ENCODE peak calls at places on chromosome 20, in six cellular contexts. One of them, this sample, is unnamed.

GRCh38 chr20:52830598-52830997 is 141.6 kb upstream of the TSHZ2 start:
- DNase-seq in ovary: no peak
- DNase-seq in transverse colon: no peak
- DNase-seq in adrenal gland: no peak
- DNase-seq in heart left ventricle: no peak
- DNase-seq in uterus: no peak
- DNase-seq in this sample: no peak

GRCh38 chr20:53706511-53707031 is 112.9 kb upstream of the ZNF217 start:
- DNase-seq in uterus: no peak
- DNase-seq in heart left ventricle: no peak
- DNase-seq in ovary: no peak
- DNase-seq in adrenal gland: no peak
- DNase-seq in transverse colon: no peak
- DNase-seq in this sample: no peak

GRCh38 chr20:10115021-10115420 is 80.2 kb downstream of the ANKEF1 start:
- DNase-seq in uterus: no peak
- DNase-seq in transverse colon: no peak
- DNase-seq in heart left ventricle: no peak
- DNase-seq in adrenal gland: no peak
- DNase-seq in ovary: no peak
- DNase-seq in this sample: no peak

GRCh38 chr20:38231786-38232130 is 28.8 kb downstream of the KIAA1755 start:
- DNase-seq in heart left ventricle: peak; percentile 58
- DNase-seq in ovary: no peak
- DNase-seq in transverse colon: no peak
- DNase-seq in adrenal gland: peak; percentile 41
- DNase-seq in uterus: peak; percentile 71
- DNase-seq in this sample: no peak

GRCh38 chr20:41004561-41005360 is 23.9 kb upstream of the TOP1 start:
- DNase-seq in uterus: no peak
- DNase-seq in ovary: no peak
- DNase-seq in heart left ventricle: peak; percentile 36
- DNase-seq in transverse colon: no peak
- DNase-seq in adrenal gland: no peak
- DNase-seq in this sample: no peak

GRCh38 chr20:54170026-54170471 is 3.7 kb downstream of the CYP24A1 start:
- DNase-seq in ovary: no peak
- DNase-seq in heart left ventricle: no peak
- DNase-seq in adrenal gland: no peak
- DNase-seq in uterus: no peak
- DNase-seq in transverse colon: no peak
- DNase-seq in this sample: no peak

GRCh38 chr20:17624070-17624469 is 54.2 kb downstream of the DSTN start:
- DNase-seq in ovary: peak; percentile 32
- DNase-seq in heart left ventricle: peak; percentile 17
- DNase-seq in uterus: peak; percentile 8
- DNase-seq in transverse colon: no peak
- DNase-seq in adrenal gland: peak; percentile 8
- DNase-seq in this sample: no peak

GRCh38 chr20:53643031-53643832 is 49.6 kb upstream of the ZNF217 start:
- DNase-seq in ovary: no peak
- DNase-seq in uterus: no peak
- DNase-seq in heart left ventricle: peak; percentile 39
- DNase-seq in transverse colon: peak; percentile 74
- DNase-seq in adrenal gland: peak; percentile 67
- DNase-seq in this sample: no peak

GRCh38 chr20:3900187-3900604 is 11.0 kb downstream of the PANK2 start:
- DNase-seq in adrenal gland: no peak
- DNase-seq in heart left ventricle: no peak
- DNase-seq in transverse colon: no peak
- DNase-seq in ovary: no peak
- DNase-seq in uterus: no peak
- DNase-seq in this sample: no peak

GRCh38 chr20:52874241-52874640 is 97.9 kb upstream of the TSHZ2 start:
- DNase-seq in ovary: no peak
- DNase-seq in transverse colon: no peak
- DNase-seq in uterus: no peak
- DNase-seq in adrenal gland: no peak
- DNase-seq in heart left ventricle: no peak
- DNase-seq in this sample: no peak

GRCh38 chr20:38674178-38675133 is 49.8 kb upstream of the SLC32A1 start:
- DNase-seq in uterus: no peak
- DNase-seq in heart left ventricle: no peak
- DNase-seq in ovary: peak; percentile 62
- DNase-seq in adrenal gland: peak; percentile 38
- DNase-seq in transverse colon: peak; percentile 11
- DNase-seq in this sample: peak; percentile 89

GRCh38 chr20:43837856-43838702 is 76.6 kb upstream of the TOX2 start:
- DNase-seq in heart left ventricle: no peak
- DNase-seq in transverse colon: no peak
- DNase-seq in uterus: no peak
- DNase-seq in ovary: no peak
- DNase-seq in adrenal gland: no peak
- DNase-seq in this sample: no peak

GRCh38 chr20:51392625-51393186 is 149.8 kb downstream of the NFATC2 start:
- DNase-seq in heart left ventricle: no peak
- DNase-seq in adrenal gland: no peak
- DNase-seq in transverse colon: no peak
- DNase-seq in uterus: no peak
- DNase-seq in ovary: no peak
- DNase-seq in this sample: no peak

GRCh38 chr20:23340524-23340923 is 10.1 kb upstream of the NXT1 start:
- DNase-seq in uterus: peak; percentile 37
- DNase-seq in heart left ventricle: peak; percentile 72
- DNase-seq in adrenal gland: peak; percentile 59
- DNase-seq in transverse colon: peak; percentile 45
- DNase-seq in ovary: peak; percentile 47
- DNase-seq in this sample: no peak

GRCh38 chr20:51036827-51037229 is 13.9 kb upstream of the KCNG1 start:
- DNase-seq in ovary: no peak
- DNase-seq in transverse colon: no peak
- DNase-seq in uterus: no peak
- DNase-seq in adrenal gland: no peak
- DNase-seq in heart left ventricle: no peak
- DNase-seq in this sample: no peak

GRCh38 chr20:36624068-36624813 is 18.7 kb downstream of the RAB5IF start:
- DNase-seq in transverse colon: peak; percentile 71
- DNase-seq in ovary: no peak
- DNase-seq in heart left ventricle: no peak
- DNase-seq in adrenal gland: no peak
- DNase-seq in uterus: no peak
- DNase-seq in this sample: peak; percentile 43

GRCh38 chr20:3648941-3649340 is 14.3 kb downstream of the GFRA4 start:
- DNase-seq in heart left ventricle: no peak
- DNase-seq in adrenal gland: no peak
- DNase-seq in transverse colon: no peak
- DNase-seq in uterus: no peak
- DNase-seq in ovary: no peak
- DNase-seq in this sample: no peak

GRCh38 chr20:11540558-11540957 is 377.1 kb upstream of the BTBD3 start:
- DNase-seq in adrenal gland: no peak
- DNase-seq in uterus: no peak
- DNase-seq in ovary: no peak
- DNase-seq in transverse colon: no peak
- DNase-seq in heart left ventricle: no peak
- DNase-seq in this sample: no peak

DNA sequence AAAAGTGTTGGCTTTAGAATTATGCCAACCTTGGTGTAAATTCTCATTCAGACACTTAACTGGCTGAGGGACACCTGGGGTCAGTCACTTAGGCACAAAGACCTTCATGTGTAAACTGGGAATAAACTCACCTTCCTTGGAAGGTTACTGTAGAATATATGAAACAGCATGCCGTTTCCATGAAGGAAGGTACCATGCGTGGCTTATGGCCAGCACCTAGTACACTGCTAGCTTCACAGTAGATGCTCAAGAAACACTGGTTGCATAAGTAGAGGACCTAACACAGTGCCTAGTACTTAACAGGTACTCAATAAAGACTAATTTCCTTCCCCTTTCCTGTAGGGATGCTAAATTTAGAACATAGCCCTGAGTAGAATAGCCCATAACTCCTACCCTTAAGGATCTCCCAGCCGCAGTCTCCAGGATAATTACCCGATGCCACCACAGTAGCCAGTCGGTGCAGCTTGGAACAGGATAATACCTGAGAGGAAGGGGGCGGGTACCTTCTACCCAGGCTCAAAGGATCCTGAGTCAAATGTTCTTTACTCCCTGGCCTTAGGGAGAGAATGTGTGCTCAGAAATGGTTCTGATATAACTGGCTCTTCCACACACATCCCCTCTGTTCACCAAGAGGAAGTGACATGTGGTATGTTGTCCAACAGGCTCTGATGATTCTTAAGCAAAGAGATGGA is 3.6 kb downstream of the BCL2L1 start:
- DNase-seq in uterus: no peak
- DNase-seq in heart left ventricle: no peak
- DNase-seq in adrenal gland: no peak
- DNase-seq in transverse colon: peak; percentile 44
- DNase-seq in ovary: no peak
- DNase-seq in this sample: peak; percentile 52
- TF ChIP-seq POLR2A in uterus: no peak
- TF ChIP-seq POLR2A in heart left ventricle: no peak
- TF ChIP-seq POLR2A in adrenal gland: no peak
- TF ChIP-seq POLR2A in transverse colon: peak; percentile 43
- TF ChIP-seq POLR2A in ovary: no peak
- TF ChIP-seq POLR2A in this sample: peak; percentile 42

GRCh38 chr20:63315982-63316491 is 23.1 kb downstream of the COL20A1 start:
- DNase-seq in transverse colon: no peak
- DNase-seq in ovary: no peak
- DNase-seq in adrenal gland: no peak
- DNase-seq in heart left ventricle: peak; percentile 13
- DNase-seq in uterus: no peak
- DNase-seq in this sample: no peak
- H3K27me3 ChIP-seq in transverse colon: peaks cover 3% of the 10 kb centered on the region
- H3K27me3 ChIP-seq in ovary: no peaks in the 10 kb centered on the region
- H3K27me3 ChIP-seq in adrenal gland: no peaks in the 10 kb centered on the region
- H3K27me3 ChIP-seq in heart left ventricle: no peaks in the 10 kb centered on the region
- H3K27me3 ChIP-seq in uterus: no peaks in the 10 kb centered on the region
- H3K27me3 ChIP-seq in this sample: no peaks in the 10 kb centered on the region

GRCh38 chr20:18983796-18984195 is 170.2 kb downstream of the SCP2D1 start:
- DNase-seq in transverse colon: no peak
- DNase-seq in heart left ventricle: no peak
- DNase-seq in ovary: no peak
- DNase-seq in adrenal gland: no peak
- DNase-seq in uterus: no peak
- DNase-seq in this sample: no peak
- H3K4me1 ChIP-seq in transverse colon: no peaks in the 10 kb centered on the region
- H3K4me1 ChIP-seq in heart left ventricle: no peaks in the 10 kb centered on the region
- H3K4me1 ChIP-seq in ovary: peaks cover 19% of the 10 kb centered on the region
- H3K4me1 ChIP-seq in adrenal gland: peaks cover 7% of the 10 kb centered on the region
- H3K4me1 ChIP-seq in uterus: peaks cover 14% of the 10 kb centered on the region
- H3K4me1 ChIP-seq in this sample: no peaks in the 10 kb centered on the region

GRCh38 chr20:63009044-63009961 is 2.5 kb upstream of the BHLHE23 start:
- DNase-seq in adrenal gland: peak; percentile 65
- DNase-seq in ovary: peak; percentile 84
- DNase-seq in transverse colon: peak; percentile 84
- DNase-seq in uterus: peak; percentile 76
- DNase-seq in heart left ventricle: peak; percentile 76
- DNase-seq in this sample: peak; percentile 95
- TF ChIP-seq POLR2A in adrenal gland: no peak
- TF ChIP-seq POLR2A in ovary: no peak
- TF ChIP-seq POLR2A in transverse colon: no peak
- TF ChIP-seq POLR2A in uterus: no peak
- TF ChIP-seq POLR2A in heart left ventricle: no peak
- TF ChIP-seq POLR2A in this sample: no peak

GRCh38 chr20:62999580-62999979 is 7.2 kb downstream of the BHLHE23 start:
- DNase-seq in transverse colon: no peak
- DNase-seq in uterus: no peak
- DNase-seq in adrenal gland: no peak
- DNase-seq in heart left ventricle: no peak
- DNase-seq in ovary: no peak
- DNase-seq in this sample: no peak

GRCh38 chr20:62997626-62998025 is 9.1 kb downstream of the BHLHE23 start:
- DNase-seq in adrenal gland: no peak
- DNase-seq in uterus: no peak
- DNase-seq in ovary: no peak
- DNase-seq in heart left ventricle: no peak
- DNase-seq in transverse colon: no peak
- DNase-seq in this sample: peak; percentile 36

GRCh38 chr20:62998449-62998848 is 8.3 kb downstream of the BHLHE23 start:
- DNase-seq in heart left ventricle: no peak
- DNase-seq in adrenal gland: no peak
- DNase-seq in ovary: no peak
- DNase-seq in transverse colon: no peak
- DNase-seq in uterus: no peak
- DNase-seq in this sample: no peak

GRCh38 chr20:63000958-63001357 is 5.8 kb downstream of the BHLHE23 start:
- DNase-seq in adrenal gland: no peak
- DNase-seq in transverse colon: no peak
- DNase-seq in heart left ventricle: no peak
- DNase-seq in uterus: no peak
- DNase-seq in ovary: no peak
- DNase-seq in this sample: no peak

DNA sequence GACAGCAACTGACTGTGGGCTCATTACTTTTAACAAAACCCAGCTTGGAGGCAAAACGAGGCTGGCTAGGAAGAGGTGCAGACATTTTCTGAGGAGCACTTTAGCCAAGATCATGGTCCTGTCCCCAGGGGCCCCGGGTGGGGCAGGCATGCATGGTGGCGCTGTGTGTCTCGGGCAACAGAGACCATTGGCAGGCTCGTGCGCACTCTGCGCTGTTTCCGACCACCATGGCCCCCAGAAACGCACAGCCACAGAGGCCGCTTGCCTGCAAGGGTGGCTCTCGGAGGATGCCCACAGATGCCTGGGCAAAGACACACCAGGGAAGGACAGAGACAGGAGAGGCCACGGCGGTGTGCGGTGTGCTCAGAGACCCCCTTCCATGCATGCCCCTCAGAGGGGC is 6.7 kb downstream of the BHLHE23 start:
- DNase-seq in adrenal gland: no peak
- DNase-seq in heart left ventricle: no peak
- DNase-seq in ovary: no peak
- DNase-seq in transverse colon: no peak
- DNase-seq in uterus: no peak
- DNase-seq in this sample: no peak
- H3K27me3 ChIP-seq in adrenal gland: peaks cover 59% of the 10 kb centered on the region
- H3K27me3 ChIP-seq in heart left ventricle: peaks cover 63% of the 10 kb centered on the region
- H3K27me3 ChIP-seq in ovary: no peaks in the 10 kb centered on the region
- H3K27me3 ChIP-seq in transverse colon: peaks cover 95% of the 10 kb centered on the region
- H3K27me3 ChIP-seq in uterus: peaks cover 46% of the 10 kb centered on the region
- H3K27me3 ChIP-seq in this sample: peaks cover 14% of the 10 kb centered on the region